ENCODE peak calls at places on chromosomes 13 and 19, in six cellular contexts. Q, E, N, L, F and H are unnamed samples.

GRCh38 chr13:29081036-29081435 is 260.9 kb downstream of the MTUS2 start:
- DNase-seq in Q (no peak), E (no peak), N (no peak), L (no peak), F (no peak), H (no peak)

GRCh38 chr19:18932216-18932841 is 8.7 kb downstream of the HOMER3 start:
- DNase-seq in Q (peak; percentile 90), E (peak; percentile 75), N (peak; percentile 73), L (no peak), F (no peak), H (peak; percentile 48)

GRCh38 chr13:52738719-52739467 is 727 bp downstream of the CNMD start:
- DNase-seq in Q (no peak), E (no peak), N (no peak), L (no peak), F (no peak), H (no peak)

GRCh38 chr19:14433454-14434156 is 499 bp downstream of the PKN1 start:
- DNase-seq in Q (peak; percentile 75), E (peak; percentile 41), N (no peak), L (no peak), F (no peak), H (no peak)

GRCh38 chr13:32309812-32310706 is 5.1 kb downstream of the ZAR1L start:
- DNase-seq in Q (peak; percentile 12), E (peak; percentile 29), N (no peak), L (no peak), F (peak; percentile 39), H (no peak)

GRCh38 chr13:105774739-105775460 is 760.6 kb downstream of the EFNB2 start:
- DNase-seq in Q (no peak), E (no peak), N (no peak), L (no peak), F (no peak), H (no peak)

GRCh38 chr13:39587939-39588338 is 15.1 kb downstream of the LHFPL6 start:
- DNase-seq in Q (no peak), E (no peak), N (no peak), L (no peak), F (no peak), H (no peak)

GRCh38 chr19:10113592-10113963 is 2.1 kb downstream of the P2RY11 start:
- DNase-seq in Q (no peak), E (no peak), N (no peak), L (no peak), F (no peak), H (no peak)

GRCh38 chr19:37928527-37929286 is 21.7 kb downstream of the SIPA1L3 start:
- DNase-seq in Q (no peak), E (no peak), N (no peak), L (no peak), F (no peak), H (no peak)

GRCh38 chr19:11390359-11390758 is 6.2 kb upstream of the EPOR start:
- DNase-seq in Q (no peak), E (no peak), N (no peak), L (no peak), F (no peak), H (no peak)

GRCh38 chr19:6611441-6611852 is 20.5 kb upstream of the CD70 start:
- DNase-seq in Q (no peak), E (no peak), N (no peak), L (no peak), F (no peak), H (no peak)

GRCh38 chr13:53001444-53001843 is 27.2 kb upstream of the OLFM4 start:
- DNase-seq in Q (no peak), E (no peak), N (no peak), L (no peak), F (no peak), H (no peak)

GRCh38 chr13:51643114-51643881 is 59.0 kb downstream of the WDFY2 start:
- DNase-seq in Q (no peak), E (no peak), N (no peak), L (no peak), F (no peak), H (no peak)

GRCh38 chr19:15107056-15108010 is at the start of gene SYDE1:
- DNase-seq in Q (no peak), E (peak; percentile 59), N (no peak), L (no peak), F (no peak), H (no peak)

GRCh38 chr19:8363803-8364771 is at the start of gene ANGPTL4:
- DNase-seq in Q (peak; percentile 78), E (peak; percentile 62), N (peak; percentile 75), L (no peak), F (peak; percentile 46), H (peak; percentile 58)
- TF ChIP-seq CTCF in Q (peak; percentile 29), E (no peak), N (no peak), L (peak; percentile 11), F (peak; percentile 17), H (no peak)

DNA sequence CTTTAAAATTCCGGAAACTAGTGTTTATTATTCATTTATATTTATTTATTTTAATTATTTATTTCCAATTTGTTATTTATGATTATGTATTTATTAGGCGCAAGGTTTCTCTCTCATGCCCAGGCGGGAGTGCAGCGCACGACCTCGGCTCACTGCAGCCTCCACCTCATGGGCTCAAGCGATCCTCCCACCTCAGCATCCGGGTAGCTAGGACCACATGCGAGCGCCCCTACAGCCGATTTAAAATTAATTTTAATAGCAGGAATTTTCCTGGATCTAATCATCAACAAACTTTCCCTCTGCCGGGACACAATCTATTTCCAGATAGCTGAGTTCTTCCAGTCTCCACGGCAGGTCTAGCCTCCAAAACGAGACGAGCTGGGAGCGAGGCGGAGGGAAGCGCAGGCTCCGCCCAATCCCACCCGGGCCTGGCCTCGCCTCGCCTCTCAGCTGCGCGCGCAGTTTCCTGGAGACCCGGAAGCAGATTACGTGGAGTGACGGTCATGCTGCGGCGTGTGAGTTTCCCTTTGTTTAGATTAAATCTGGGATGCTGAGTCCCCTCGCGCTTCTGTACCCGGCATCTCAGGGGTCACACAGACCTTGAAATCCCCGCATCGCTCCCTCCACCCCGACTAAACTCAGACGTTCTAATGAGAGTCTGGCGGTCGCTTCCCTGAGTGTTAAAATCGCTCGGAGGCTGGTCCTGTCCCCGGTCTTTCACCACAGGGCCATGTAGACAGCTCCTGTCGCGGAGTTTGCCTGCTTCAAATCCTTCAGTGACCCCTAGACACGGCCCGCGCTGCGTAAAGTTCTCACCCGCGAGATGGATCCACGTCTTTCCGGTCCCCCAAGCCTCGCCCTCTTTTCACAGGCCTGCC is at the start of gene ZNF880:
- DNase-seq in Q (peak; percentile 90), E (peak; percentile 93), N (peak; percentile 93), L (peak; percentile 51), F (peak; percentile 80), H (peak; percentile 95)
- TF ChIP-seq CTCF in Q (no peak), E (no peak), N (peak; percentile 12), L (no peak), F (no peak), H (no peak)

GRCh38 chr19:45785097-45785496 is 2.8 kb upstream of the DMPK start:
- DNase-seq in Q (no peak), E (no peak), N (no peak), L (no peak), F (no peak), H (no peak)
- TF ChIP-seq CTCF in Q (no peak), E (no peak), N (no peak), L (no peak), F (no peak), H (no peak)

DNA sequence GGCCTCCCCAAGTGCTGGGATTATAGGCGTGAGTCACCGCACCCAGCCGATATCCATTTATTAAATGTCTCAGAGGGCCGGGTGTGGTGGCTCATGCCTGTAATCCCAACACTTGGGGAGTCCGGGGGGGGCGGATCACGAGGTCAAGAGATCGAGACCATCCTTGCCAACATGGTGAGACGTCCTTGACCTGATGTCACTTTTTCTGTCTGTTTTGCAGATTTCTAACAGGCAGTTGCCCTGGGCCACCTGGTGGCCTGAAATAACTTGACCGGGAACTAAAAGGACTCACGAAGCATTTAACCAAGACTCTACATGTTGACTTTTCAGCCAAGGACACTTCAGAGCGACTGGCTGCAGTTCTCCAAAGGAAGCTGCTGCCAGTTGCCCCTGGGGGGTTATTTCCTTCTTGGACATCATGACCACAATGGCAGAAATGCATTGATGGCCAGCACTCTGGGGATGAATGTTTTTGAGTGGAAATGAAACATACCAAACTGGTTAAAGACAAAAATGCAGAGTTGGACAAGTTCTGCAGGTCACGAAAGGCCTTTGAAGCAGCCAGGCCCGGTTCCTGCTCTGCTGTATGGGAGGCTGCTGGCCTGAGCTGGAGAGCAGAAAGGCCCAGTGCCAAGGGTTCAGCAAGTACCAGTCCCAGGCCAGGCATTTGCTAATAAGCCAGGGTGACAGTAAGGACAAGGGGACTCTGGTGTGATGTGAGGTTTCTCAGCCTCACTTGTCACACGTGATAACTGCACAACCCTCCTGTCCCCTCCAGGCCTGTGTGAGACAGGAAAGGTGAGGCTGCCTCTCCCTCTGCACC is 8.3 kb downstream of the ZNF837 start:
- DNase-seq in Q (no peak), E (no peak), N (no peak), L (no peak), F (no peak), H (no peak)
- TF ChIP-seq CTCF in Q (no peak), E (no peak), N (no peak), L (no peak), F (no peak), H (no peak)

DNA sequence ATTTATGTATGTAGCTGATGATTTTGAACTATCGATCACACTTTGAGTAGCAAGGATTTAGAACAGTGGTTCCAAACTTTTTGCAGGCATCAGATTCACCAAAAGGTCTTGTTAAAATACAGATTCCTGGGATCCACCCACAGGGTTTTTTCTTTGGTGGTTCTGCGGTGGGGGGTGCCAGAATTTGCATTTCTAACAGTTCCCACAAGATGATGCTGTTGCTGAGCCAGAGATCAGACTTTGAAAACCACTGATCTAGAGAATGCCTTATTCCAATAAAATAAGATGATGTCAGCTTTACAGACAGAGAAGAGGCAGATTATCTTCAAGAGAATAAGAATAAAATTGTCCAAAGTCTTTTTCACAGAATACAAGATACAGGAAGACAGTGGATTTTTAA is 80.9 kb upstream of the SHISA2 start:
- DNase-seq in Q (no peak), E (no peak), N (no peak), L (no peak), F (no peak), H (no peak)
- TF ChIP-seq CTCF in Q (no peak), E (no peak), N (peak; percentile 46), L (no peak), F (peak; percentile 16), H (no peak)

GRCh38 chr19:49889687-49890348 is 6.9 kb downstream of the IL4I1 start:
- DNase-seq in Q (peak; percentile 71), E (peak; percentile 61), N (peak; percentile 74), L (no peak), F (no peak), H (peak; percentile 52)
- TF ChIP-seq CTCF in Q (peak; percentile 84), E (peak; percentile 74), N (peak; percentile 66), L (peak; percentile 82), F (peak; percentile 64), H (no peak)

GRCh38 chr13:75760182-75760981 is 124.3 kb downstream of the LMO7 start:
- DNase-seq in Q (peak; percentile 79), E (no peak), N (no peak), L (no peak), F (no peak), H (no peak)
- TF ChIP-seq CTCF in Q (peak; percentile 70), E (no peak), N (no peak), L (peak; percentile 45), F (no peak), H (no peak)

DNA sequence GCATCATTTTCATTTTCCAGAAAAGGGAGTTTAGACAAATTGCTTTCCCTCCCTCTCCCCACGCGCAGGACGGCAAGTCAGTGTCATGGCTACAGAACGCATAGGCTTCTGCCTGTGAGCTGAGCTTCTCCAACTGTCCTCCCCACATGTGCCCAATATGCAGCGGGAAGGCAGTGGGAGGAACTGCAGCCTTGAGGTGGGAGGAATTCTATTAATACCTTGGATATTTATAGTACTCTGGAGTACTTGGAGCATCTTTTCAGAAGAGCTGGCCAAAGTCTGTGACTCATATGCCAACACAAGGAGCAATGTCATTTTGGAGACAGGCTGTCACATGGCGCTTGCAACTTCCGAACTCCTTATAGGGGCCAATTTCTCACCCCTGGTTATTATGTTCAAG is 245.1 kb upstream of the SERP2 start:
- DNase-seq in Q (no peak), E (peak; percentile 49), N (no peak), L (no peak), F (no peak), H (no peak)
- TF ChIP-seq CTCF in Q (no peak), E (no peak), N (no peak), L (no peak), F (no peak), H (no peak)